ENCODE peak calls at places on chromosomes 13 and 19, in seven cellular contexts. N is AG10803, T is Peyer's patch, C is endothelial cell, L is dorsolateral prefrontal cortex, D is AG04450, G is A549. O is an unnamed sample.

GRCh38 chr13:24148414-24149305 is 11.9 kb upstream of the SPATA13 start:
- DNase-seq in N (peak), T (no peak), C (peak), L (no peak), D (peak), G (peak), O (no peak)

GRCh38 chr19:1851581-1852293 is 3.5 kb upstream of the REXO1 start:
- DNase-seq in N (no peak), T (peak), C (peak), L (no peak), D (no peak), G (no peak), O (no peak)

GRCh38 chr13:49996166-49996915 is 501 bp upstream of the TRIM13 start:
- DNase-seq in N (peak), T (peak), C (peak), L (peak), D (peak), G (peak), O (peak)

GRCh38 chr19:8610041-8610927 is at the start of gene ADAMTS10:
- DNase-seq in N (peak), T (no peak), C (peak), L (peak), D (no peak), G (no peak), O (peak)

GRCh38 chr19:39410620-39411005 is 1.9 kb upstream of the PLEKHG2 start:
- DNase-seq in N (no peak), T (no peak), C (no peak), L (no peak), D (no peak), G (no peak), O (no peak)

GRCh38 chr19:51509823-51510660 is 8.4 kb upstream of the SIGLEC12 start:
- DNase-seq in N (no peak), T (no peak), C (no peak), L (no peak), D (no peak), G (no peak), O (no peak)

GRCh38 chr19:6033744-6034264 is 55.9 kb upstream of the RANBP3 start:
- DNase-seq in N (no peak), T (no peak), C (no peak), L (no peak), D (no peak), G (no peak), O (no peak)

GRCh38 chr13:27960362-27961226 is 8.5 kb downstream of the CDX2 start:
- DNase-seq in N (peak), T (no peak), C (peak), L (no peak), D (no peak), G (peak), O (peak)

GRCh38 chr19:15463865-15464371 is 426 bp downstream of the RASAL3 start:
- DNase-seq in N (no peak), T (peak), C (no peak), L (no peak), D (no peak), G (no peak), O (no peak)

GRCh38 chr19:574658-575526 is 2.5 kb downstream of the BSG start:
- DNase-seq in N (no peak), T (peak), C (no peak), L (no peak), D (no peak), G (no peak), O (peak)

GRCh38 chr13:70189981-70190380 is 81.7 kb upstream of the KLHL1 start:
- DNase-seq in N (no peak), T (no peak), C (no peak), L (no peak), D (no peak), G (no peak), O (no peak)

GRCh38 chr13:39415403-39415802 is 187.6 kb downstream of the LHFPL6 start:
- DNase-seq in N (peak), T (no peak), C (peak), L (peak), D (no peak), G (no peak), O (no peak)

GRCh38 chr19:40523322-40524047 is 53.2 kb upstream of the SHKBP1 start:
- DNase-seq in N (peak), T (peak), C (peak), L (peak), D (no peak), G (peak), O (peak)

GRCh38 chr19:35207391-35207871 is 21.1 kb downstream of the FAM187B start:
- DNase-seq in N (no peak), T (no peak), C (no peak), L (no peak), D (no peak), G (no peak), O (no peak)

GRCh38 chr13:99652141-99652540 is 150.9 kb downstream of the TM9SF2 start:
- DNase-seq in N (no peak), T (no peak), C (no peak), L (no peak), D (no peak), G (no peak), O (no peak)

GRCh38 chr13:48009298-48009697 is 8.2 kb upstream of the SUCLA2 start:
- DNase-seq in N (peak), T (no peak), C (no peak), L (no peak), D (peak), G (peak), O (no peak)

DNA sequence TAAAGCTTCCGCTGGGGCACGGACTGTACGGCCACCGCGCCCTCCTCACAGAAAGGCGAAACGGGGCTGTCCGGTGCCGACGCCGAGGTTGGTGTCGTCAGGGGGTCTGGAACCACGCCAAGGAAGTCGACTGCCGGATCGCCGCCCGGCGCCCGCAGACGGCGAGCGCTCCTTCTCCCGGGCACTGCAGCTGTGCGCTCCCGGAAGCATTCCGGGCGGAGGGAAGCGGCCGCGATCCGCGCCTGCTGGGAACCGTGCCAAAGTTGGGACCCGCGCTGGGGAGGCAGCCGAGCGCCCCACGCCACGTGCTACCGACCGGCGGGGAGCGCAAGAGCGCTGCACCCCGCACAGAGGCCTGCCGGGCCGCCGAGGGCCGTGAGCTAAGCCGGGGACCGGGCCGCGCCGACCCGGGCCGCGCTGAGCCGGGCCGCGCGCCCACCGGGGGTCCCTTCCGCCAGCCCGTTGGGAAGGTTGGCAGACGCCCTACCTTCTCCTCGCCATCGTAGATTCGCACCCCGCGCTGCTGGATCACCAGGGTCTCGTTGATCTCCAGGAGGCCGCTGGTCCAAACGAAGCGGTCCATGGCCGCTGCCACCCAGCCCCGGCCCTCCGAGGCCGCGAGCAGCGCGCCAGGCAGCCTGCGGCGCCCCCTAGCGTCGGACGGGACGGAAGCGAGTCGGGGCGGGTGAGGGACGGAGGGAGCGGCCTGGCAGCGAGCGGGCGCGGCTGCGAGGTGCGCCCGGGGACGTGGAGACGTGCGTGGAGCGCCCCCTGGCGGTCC is at the start of gene VPS36:
- DNase-seq in N (peak), T (peak), C (peak), L (peak), D (peak), G (peak), O (peak)
- TF ChIP-seq CTCF in N (peak), T (peak), C (peak), L (peak), D (peak), G (peak), O (peak)

GRCh38 chr19:45767881-45768643 is 990 bp downstream of the SIX5 start:
- DNase-seq in N (peak), T (peak), C (peak), L (peak), D (no peak), G (peak), O (peak)
- TF ChIP-seq CTCF in N (no peak), T (no peak), C (no peak), L (no peak), D (no peak), G (no peak), O (no peak)

GRCh38 chr19:46613525-46613924 is 11.4 kb downstream of the PTGIR start:
- DNase-seq in N (no peak), T (no peak), C (no peak), L (no peak), D (no peak), G (no peak), O (no peak)
- TF ChIP-seq CTCF in N (no peak), T (no peak), C (no peak), L (no peak), D (no peak), G (no peak), O (no peak)

DNA sequence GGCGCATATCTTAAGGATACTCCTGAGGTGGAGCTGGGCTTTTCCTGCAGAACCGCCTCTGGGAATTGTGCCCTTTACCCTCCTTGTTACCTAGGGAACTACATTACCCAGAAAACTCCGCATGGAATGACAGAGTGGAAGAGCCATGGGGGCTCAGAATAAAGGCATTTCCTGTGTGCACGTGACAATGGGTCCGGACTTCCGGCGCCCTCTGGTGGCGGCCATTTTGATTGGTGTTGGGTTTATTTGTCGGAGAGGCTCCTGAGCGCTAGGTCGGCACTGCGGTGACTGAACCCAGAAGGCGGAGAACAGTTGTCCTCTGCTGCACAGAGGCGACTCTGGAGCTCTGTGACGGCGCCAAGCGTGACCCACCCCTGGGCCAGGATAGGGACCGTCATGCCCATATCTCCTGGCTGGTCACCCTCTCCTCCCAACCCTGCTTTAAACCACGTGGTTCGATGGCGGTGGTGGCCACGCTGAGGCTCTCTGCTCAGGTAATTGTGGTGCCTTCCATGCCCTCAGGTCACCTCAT is at the start of gene ZNF587B:
- DNase-seq in N (no peak), T (peak), C (peak), L (peak), D (peak), G (no peak), O (peak)
- TF ChIP-seq CTCF in N (peak), T (no peak), C (peak), L (peak), D (peak), G (peak), O (peak)

DNA sequence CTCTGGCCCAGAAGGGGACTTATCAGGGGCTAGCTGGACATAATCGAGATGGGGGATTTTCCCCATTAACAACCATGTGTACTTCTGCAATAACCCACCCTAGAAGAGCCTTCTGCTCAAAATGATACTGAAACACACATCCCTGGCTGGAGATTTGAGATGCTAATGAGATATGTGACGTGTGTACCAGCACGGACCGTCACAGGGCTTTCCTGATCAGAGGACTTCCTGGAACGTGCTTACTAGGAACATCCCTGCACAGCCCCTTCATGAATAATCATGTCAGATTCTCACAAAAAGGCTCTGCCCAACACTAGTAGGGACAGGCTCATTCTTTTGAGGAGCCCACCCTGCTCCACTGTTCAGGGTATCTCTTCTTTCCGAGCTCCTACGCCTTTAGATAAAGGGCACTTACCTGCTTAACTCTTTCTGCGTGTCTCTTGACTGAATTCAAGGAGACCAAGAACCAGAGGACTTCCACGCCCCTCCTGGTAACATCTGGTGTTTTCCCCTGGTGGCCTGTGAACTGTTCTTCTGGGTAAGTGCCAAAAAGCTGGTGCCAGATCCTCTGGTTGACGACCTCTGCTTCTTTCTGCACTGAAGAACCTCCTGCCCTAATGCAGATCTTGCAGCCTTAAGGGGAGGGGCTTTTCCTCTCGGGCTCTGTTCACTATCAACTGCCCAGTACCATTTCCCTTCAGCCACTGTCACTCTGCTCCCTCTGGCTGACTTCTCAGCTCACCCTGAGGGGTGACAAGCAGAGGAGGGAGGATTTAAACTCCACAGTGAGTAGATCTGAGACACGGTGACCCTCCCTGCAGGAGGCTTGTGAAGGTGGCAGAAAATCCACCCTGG is 6.3 kb upstream of the ERVV-1 start:
- DNase-seq in N (no peak), T (no peak), C (no peak), L (no peak), D (no peak), G (no peak), O (no peak)
- TF ChIP-seq CTCF in N (no peak), T (no peak), C (no peak), L (no peak), D (no peak), G (no peak), O (no peak)

O was measured in nephron progenitor cell.